ENCODE peak calls at places on chromosomes 16 and 17, in four cellular contexts. N, F, Q and U are unnamed samples.

GRCh38 chr16:82979406-82980111 is 352.8 kb downstream of the CDH13 start:
- DNase-seq in N (no peak), F (no peak), Q (no peak), U (no peak)

GRCh38 chr17:39098474-39099090 is 52.9 kb downstream of the PLXDC1 start:
- DNase-seq in Q (no peak), F (no peak), N (no peak), U (no peak)

GRCh38 chr17:29005936-29006438 is at the start of gene SEZ6:
- DNase-seq in F (peak), N (peak), Q (peak), U (no peak)

GRCh38 chr16:89155184-89155679 is 16.3 kb upstream of the CDH15 start:
- DNase-seq in F (no peak), N (peak), Q (peak), U (no peak)

GRCh38 chr17:74770498-74771318 is 5.4 kb downstream of the NAT9 start:
- DNase-seq in F (peak), N (no peak), Q (peak), U (no peak)

GRCh38 chr16:81703177-81704155 is 75.6 kb upstream of the PLCG2 start:
- DNase-seq in F (peak), N (no peak), Q (peak), U (no peak)

GRCh38 chr16:89303604-89304003 is 86.1 kb downstream of the ZNF778 start:
- DNase-seq in Q (no peak), F (no peak), N (no peak), U (no peak)

GRCh38 chr16:14628806-14629611 is 1.1 kb downstream of the PARN start:
- DNase-seq in Q (peak), N (no peak), F (no peak), U (no peak)

GRCh38 chr17:70076189-70076588 is 1.2 kb downstream of the KCNJ16 start:
- DNase-seq in N (no peak), F (no peak), Q (peak), U (no peak)

GRCh38 chr16:23826528-23827244 is 9.1 kb upstream of the PRKCB start:
- DNase-seq in N (no peak), F (no peak), Q (no peak), U (no peak)

GRCh38 chr17:7852262-7852670 is 2.6 kb upstream of the TMEM88 start:
- DNase-seq in N (no peak), Q (no peak), F (no peak), U (no peak)
- H3K4me3 ChIP-seq in N (no peak), Q (no peak), F (no peak), U (no peak)

DNA sequence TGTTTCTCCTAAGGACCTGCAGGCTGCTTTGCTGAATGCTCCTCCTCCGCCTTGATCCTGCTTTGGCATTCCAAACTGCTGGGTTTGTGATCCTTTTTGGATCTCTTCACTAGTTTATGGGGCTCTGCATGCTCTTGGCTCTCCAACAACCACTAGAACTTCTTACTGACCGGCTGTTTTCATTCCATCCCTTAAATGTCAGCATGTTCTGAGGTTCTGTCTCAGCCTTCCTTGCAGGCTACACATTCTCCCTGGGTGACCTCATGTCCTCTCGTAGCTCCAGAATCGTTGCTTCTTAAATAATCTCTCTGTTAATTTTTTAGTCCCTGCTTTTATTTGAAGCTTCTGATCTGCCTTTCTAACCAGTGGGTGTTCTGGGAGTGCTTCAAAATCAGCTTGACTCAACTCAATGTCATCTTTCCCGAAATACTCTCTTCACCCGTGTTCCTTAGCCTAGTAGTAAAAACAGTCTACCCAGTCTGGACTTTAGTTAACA is 119.0 kb upstream of the HS3ST2 start:
- DNase-seq in N (peak), Q (peak), F (no peak), U (no peak)
- H3K4me3 ChIP-seq in N (no peak), Q (peak), F (no peak), U (no peak)

DNA sequence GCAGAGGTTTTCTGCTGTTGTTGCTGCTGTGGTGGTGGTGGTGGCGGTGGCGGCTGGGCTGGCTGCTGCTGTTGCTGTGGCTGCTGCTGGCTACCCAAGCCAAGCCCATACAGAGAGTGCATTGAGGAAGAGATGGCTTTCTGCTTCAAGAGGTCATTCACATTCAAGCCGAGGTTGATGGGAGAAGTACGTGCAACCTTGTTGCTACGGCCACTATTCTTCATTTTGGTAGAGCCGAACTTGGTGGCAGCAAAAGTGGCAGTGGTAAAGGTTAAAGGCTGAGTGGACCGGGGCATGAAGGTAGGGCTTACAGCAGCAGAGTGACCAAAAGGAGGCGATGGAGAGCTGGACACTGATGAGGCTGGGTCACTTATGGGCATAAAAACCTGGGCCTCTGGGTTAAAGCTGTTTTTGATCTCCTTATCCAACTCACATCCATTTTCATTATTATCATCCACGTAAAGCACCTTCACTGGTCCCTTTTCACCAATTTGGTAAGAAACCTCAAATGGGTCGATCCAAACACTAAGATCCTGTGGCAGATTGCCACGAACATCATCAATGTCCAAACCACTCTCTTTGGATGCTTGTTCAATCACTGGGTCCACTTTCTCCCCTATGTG is 2.8 kb downstream of the TOB1 start:
- DNase-seq in Q (peak), F (no peak), N (no peak), U (no peak)
- H3K4me3 ChIP-seq in Q (peak), F (peak), N (peak), U (peak)

GRCh38 chr17:58416396-58416795 is 938 bp downstream of the RNF43 start:
- DNase-seq in N (no peak), Q (no peak), F (no peak), U (no peak)
- H3K4me3 ChIP-seq in N (no peak), Q (no peak), F (peak), U (peak)

DNA sequence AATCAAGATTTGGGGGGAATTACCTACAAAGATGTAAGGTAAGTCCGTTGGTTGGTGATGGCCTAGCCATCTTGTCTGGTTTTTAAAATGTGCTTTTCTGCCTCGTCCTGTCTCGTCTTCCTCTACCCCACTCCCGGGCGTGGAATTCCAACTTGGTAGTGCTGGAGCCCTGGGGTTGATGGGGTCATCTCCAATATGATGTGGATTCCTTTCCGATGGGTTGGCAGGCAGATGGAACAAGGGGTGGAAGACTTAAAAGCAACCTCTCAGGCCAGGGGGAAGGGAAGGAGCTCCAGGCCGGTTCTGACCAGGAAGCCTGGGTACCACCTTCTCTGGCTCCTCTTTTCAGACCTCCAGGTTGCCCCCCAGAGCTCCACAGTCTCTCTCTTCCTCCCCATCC is 5.0 kb upstream of the HOXB2 start:
- DNase-seq in F (no peak), N (no peak), Q (no peak), U (no peak)
- H3K4me3 ChIP-seq in F (no peak), N (peak), Q (no peak), U (no peak)

GRCh38 chr17:35447494-35447893 is 1.1 kb downstream of the SLFN13 start:
- DNase-seq in F (no peak), Q (no peak), N (no peak), U (no peak)
- H3K4me3 ChIP-seq in F (peak), Q (no peak), N (peak), U (peak)

GRCh38 chr16:50573947-50574751 is 26.0 kb downstream of the NKD1 start:
- DNase-seq in F (no peak), N (no peak), Q (peak), U (no peak)
- H3K4me3 ChIP-seq in F (no peak), N (no peak), Q (no peak), U (no peak)

GRCh38 chr16:30476991-30477390 is 4.4 kb downstream of the ITGAL start:
- DNase-seq in F (no peak), Q (no peak), N (no peak), U (no peak)

GRCh38 chr16:30474684-30475083 is 2.1 kb downstream of the ITGAL start:
- DNase-seq in Q (no peak), F (no peak), N (no peak), U (no peak)

GRCh38 chr16:30472328-30472942 is at the start of gene ITGAL:
- DNase-seq in N (no peak), F (no peak), Q (no peak), U (no peak)

GRCh38 chr16:30473231-30474061 is 904 bp downstream of the ITGAL start:
- DNase-seq in Q (no peak), N (no peak), F (no peak), U (no peak)

DNA sequence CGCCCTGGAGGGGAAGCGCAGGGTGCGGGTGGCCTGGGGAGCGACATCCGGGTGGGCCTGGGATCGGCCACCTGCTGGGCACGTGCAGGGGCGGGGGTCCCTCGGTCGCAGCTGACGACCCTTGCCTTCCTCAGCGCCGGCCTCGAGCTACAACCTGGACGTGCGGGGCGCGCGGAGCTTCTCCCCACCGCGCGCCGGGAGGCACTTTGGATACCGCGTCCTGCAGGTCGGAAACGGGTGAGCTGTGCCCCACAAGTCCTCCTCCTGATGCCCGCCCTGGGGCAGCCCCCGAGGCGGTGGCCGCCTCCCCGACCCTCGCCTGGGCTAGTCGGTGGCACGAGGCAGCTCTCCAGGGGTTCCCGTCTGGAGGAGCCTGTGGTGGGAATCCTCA is 1.5 kb downstream of the ITGAL start:
- DNase-seq in N (no peak), F (no peak), Q (no peak), U (no peak)
- H3K4me3 ChIP-seq in N (no peak), F (no peak), Q (no peak), U (no peak)